ENCODE peak calls at places on chromosomes 12 and 14, in four cellular contexts. P is heart left ventricle; Z is CD8-positive, alpha-beta T cell; A is AG10803. L is an unnamed sample.

GRCh38 chr14:97523936-97524335 is 726.8 kb downstream of the VRK1 start:
- DNase-seq in P (no peak), Z (no peak), A (no peak), L (no peak)

GRCh38 chr12:32604565-32604964 is 74.5 kb upstream of the DNM1L start:
- DNase-seq in P (no peak), Z (no peak), A (no peak), L (no peak)

GRCh38 chr12:70070494-70071007 is 172.7 kb upstream of the CNOT2 start:
- DNase-seq in P (no peak), Z (no peak), A (peak), L (no peak)

GRCh38 chr14:101185081-101185835 is 281.7 kb upstream of the RTL1 start:
- DNase-seq in P (no peak), Z (no peak), A (no peak), L (no peak)

GRCh38 chr12:132632521-132633228 is 14.1 kb downstream of the P2RX2 start:
- DNase-seq in P (no peak), Z (no peak), A (no peak), L (no peak)

GRCh38 chr12:14907953-14908352 is 22.3 kb upstream of the MGP start:
- DNase-seq in P (no peak), Z (no peak), A (no peak), L (no peak)

GRCh38 chr14:99530407-99530806 is 49.2 kb downstream of the CCNK start:
- DNase-seq in P (no peak), Z (no peak), A (no peak), L (no peak)

GRCh38 chr12:90102957-90103652 is 394.5 kb upstream of the ATP2B1 start:
- DNase-seq in P (no peak), Z (no peak), A (peak), L (peak)

GRCh38 chr12:80912906-80913769 is 24.6 kb downstream of the LIN7A start:
- DNase-seq in P (no peak), Z (no peak), A (no peak), L (no peak)

GRCh38 chr14:54197369-54197768 is 199.4 kb upstream of the CDKN3 start:
- DNase-seq in P (no peak), Z (no peak), A (no peak), L (no peak)

GRCh38 chr12:62621239-62621638 is 154.6 kb downstream of the MON2 start:
- DNase-seq in P (no peak), Z (no peak), A (no peak), L (no peak)

DNA sequence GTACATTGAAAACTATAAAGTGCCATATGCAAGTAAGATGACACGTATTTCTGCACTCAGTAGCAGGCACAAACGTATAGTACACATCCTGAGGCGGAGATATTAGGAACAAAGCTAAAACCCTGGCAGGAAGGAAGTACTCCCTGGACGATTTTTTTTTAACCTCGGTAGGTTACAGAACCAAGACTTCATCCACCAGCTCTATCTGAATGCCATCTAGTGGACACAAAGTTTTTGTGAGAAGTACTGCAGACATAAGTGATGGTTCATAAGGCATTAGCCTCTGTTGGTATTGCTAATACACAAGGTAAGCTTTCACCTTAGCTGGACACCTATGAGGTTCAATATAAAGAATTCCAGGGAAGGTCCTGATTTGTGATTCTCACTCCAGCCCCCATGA is 83.0 kb upstream of the CCDC196 start:
- DNase-seq in P (no peak), Z (no peak), A (peak), L (no peak)
- TF ChIP-seq CTCF in P (peak), Z (no peak), A (peak), L (no peak)

DNA sequence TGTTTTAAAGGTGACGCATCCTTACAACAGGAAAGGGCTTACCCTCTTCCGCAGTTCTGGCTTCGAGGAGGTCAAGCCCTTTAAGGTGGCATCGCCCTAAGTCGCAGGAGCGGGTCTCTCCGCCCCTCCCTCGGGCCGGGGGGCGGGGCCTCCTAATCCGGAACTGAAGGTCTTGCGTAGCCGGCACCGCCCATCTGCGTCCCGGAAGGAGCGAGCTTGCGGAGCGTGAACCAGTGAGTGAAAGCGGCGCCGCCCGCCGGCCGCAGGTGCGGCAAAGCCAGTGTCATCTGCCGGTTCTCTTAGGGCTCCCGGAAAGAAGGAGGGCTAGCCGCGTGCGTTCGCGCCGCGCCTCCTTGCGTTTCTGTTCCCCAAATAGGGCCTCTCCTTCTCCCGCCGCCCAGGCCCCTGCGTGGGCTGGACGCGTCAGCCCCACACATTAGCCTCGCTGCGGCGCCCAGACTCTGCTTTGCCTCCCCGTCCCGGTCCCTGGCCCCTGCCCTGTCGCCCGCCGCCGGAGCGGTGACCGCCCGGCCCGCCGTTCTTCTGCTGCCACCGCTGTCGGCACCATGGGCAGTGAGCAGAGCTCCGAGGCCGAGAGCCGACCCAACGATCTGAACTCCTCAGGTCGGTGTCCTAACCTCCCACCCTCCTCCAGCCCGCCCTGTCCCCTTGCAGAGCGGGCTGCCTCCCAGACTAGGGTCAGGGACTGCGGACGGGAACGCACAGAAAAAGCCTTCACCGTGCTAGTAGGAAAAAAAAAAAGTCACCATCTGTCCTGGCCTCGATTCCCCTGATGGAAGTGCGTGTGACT is at the start of gene BORCS5:
- DNase-seq in P (peak), Z (peak), A (peak), L (peak)
- TF ChIP-seq CTCF in P (peak), Z (peak), A (peak), L (no peak)

GRCh38 chr14:106562451-106562850 is 1036.1 kb downstream of the TMEM121 start:
- DNase-seq in P (no peak), Z (no peak), A (no peak), L (no peak)

GRCh38 chr14:106551265-106551664 is 1024.9 kb downstream of the TMEM121 start:
- DNase-seq in P (no peak), Z (no peak), A (no peak), L (no peak)

DNA sequence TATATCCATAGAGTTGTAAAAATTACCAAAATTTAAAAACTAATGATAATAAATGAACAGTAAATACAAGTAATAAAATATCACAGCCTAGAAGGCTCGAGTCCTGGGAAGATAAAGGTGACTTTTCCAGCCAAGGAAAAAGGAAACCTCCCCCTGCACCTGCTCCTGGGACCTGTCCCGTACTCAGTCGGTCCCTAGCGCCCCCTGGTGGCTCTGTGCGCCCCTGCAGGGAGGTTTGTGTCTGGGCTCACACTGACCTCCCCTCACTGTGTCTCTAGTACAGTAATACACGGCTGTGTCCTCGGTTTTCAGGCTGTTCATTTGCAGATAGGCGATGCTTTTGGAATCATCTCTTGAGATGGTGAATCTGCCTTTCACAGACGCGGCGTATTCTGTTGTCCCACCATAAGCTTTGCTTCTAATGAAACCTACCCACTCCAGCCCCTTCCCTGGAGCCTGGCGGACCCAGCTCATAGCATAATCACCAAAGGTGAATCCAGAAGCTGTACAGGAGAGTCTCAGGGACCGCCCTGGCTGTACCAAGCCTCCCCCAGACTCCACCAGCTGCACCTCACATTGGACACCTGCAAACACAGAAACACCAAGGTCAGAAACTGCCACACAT is 1030.4 kb downstream of the TMEM121 start:
- DNase-seq in P (no peak), Z (peak), A (no peak), L (no peak)
- TF ChIP-seq CTCF in P (peak), Z (peak), A (no peak), L (no peak)

GRCh38 chr14:93804654-93805053 is 16.4 kb upstream of the PRIMA1 start:
- DNase-seq in P (no peak), Z (no peak), A (no peak), L (no peak)
- TF ChIP-seq CTCF in P (no peak), Z (no peak), A (no peak), L (peak)

DNA sequence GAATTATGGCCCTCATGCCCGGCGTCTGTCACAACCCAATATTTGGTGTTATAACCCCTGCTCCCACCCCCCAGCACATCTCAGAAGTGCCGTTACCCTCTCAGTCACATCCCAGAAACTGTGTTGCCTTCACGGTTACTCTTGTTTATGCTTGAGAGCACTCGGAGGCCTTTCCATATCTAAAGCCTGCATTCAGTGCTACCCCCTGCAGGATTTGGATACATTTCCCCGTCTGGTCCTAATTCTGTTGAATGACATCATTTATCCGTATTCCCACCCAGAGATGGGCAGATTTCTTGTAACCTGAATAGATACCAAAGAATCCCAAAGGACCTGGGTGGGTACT is 19.1 kb upstream of the FOS start:
- DNase-seq in P (no peak), Z (no peak), A (peak), L (no peak)
- TF ChIP-seq CTCF in P (peak), Z (no peak), A (peak), L (no peak)